ENCODE peak calls at places on chromosome 4, in four cellular contexts. One of them, this sample, is unnamed.

GRCh38 chr4:93187892-93188291 is 640.7 kb upstream of the ATOH1 start:
- DNase-seq in stimulated activated CD8-positive, alpha-beta memory T cell treated with anti-CD3 and anti-CD28 coated beads, Interleukin-12 subunit alpha, Interleukin-12 subunit beta, amount 100 ng/mL, for 4 hours: no peak
- DNase-seq in T-helper 9 cell: no peak
- DNase-seq in prostate gland: no peak
- DNase-seq in this sample: no peak

GRCh38 chr4:102869569-102870227 is 906 bp downstream of the CISD2 start:
- DNase-seq in stimulated activated CD8-positive, alpha-beta memory T cell treated with anti-CD3 and anti-CD28 coated beads, Interleukin-12 subunit alpha, Interleukin-12 subunit beta, amount 100 ng/mL, for 4 hours: no peak
- DNase-seq in T-helper 9 cell: no peak
- DNase-seq in prostate gland: no peak
- DNase-seq in this sample: no peak

GRCh38 chr4:152352645-152353116 is 183.2 kb downstream of the FBXW7 start:
- DNase-seq in stimulated activated CD8-positive, alpha-beta memory T cell treated with anti-CD3 and anti-CD28 coated beads, Interleukin-12 subunit alpha, Interleukin-12 subunit beta, amount 100 ng/mL, for 4 hours: no peak
- DNase-seq in T-helper 9 cell: no peak
- DNase-seq in prostate gland: peak; percentile 72
- DNase-seq in this sample: no peak

GRCh38 chr4:93132631-93133030 is 695.9 kb upstream of the ATOH1 start:
- DNase-seq in stimulated activated CD8-positive, alpha-beta memory T cell treated with anti-CD3 and anti-CD28 coated beads, Interleukin-12 subunit alpha, Interleukin-12 subunit beta, amount 100 ng/mL, for 4 hours: no peak
- DNase-seq in T-helper 9 cell: no peak
- DNase-seq in prostate gland: no peak
- DNase-seq in this sample: no peak

GRCh38 chr4:181952478-181952877 is 290.7 kb upstream of the TENM3 start:
- DNase-seq in stimulated activated CD8-positive, alpha-beta memory T cell treated with anti-CD3 and anti-CD28 coated beads, Interleukin-12 subunit alpha, Interleukin-12 subunit beta, amount 100 ng/mL, for 4 hours: no peak
- DNase-seq in T-helper 9 cell: no peak
- DNase-seq in prostate gland: peak; percentile 54
- DNase-seq in this sample: no peak

GRCh38 chr4:182758288-182758687 is 158.9 kb downstream of the DCTD start:
- DNase-seq in stimulated activated CD8-positive, alpha-beta memory T cell treated with anti-CD3 and anti-CD28 coated beads, Interleukin-12 subunit alpha, Interleukin-12 subunit beta, amount 100 ng/mL, for 4 hours: no peak
- DNase-seq in T-helper 9 cell: no peak
- DNase-seq in prostate gland: no peak
- DNase-seq in this sample: no peak

GRCh38 chr4:156635046-156635445 is 336.6 kb downstream of the PDGFC start:
- DNase-seq in stimulated activated CD8-positive, alpha-beta memory T cell treated with anti-CD3 and anti-CD28 coated beads, Interleukin-12 subunit alpha, Interleukin-12 subunit beta, amount 100 ng/mL, for 4 hours: no peak
- DNase-seq in T-helper 9 cell: no peak
- DNase-seq in prostate gland: no peak
- DNase-seq in this sample: no peak

GRCh38 chr4:46886711-46887110 is 22.3 kb downstream of the COX7B2 start:
- DNase-seq in stimulated activated CD8-positive, alpha-beta memory T cell treated with anti-CD3 and anti-CD28 coated beads, Interleukin-12 subunit alpha, Interleukin-12 subunit beta, amount 100 ng/mL, for 4 hours: no peak
- DNase-seq in T-helper 9 cell: no peak
- DNase-seq in prostate gland: no peak
- DNase-seq in this sample: no peak

GRCh38 chr4:82779032-82779431 is 19.6 kb downstream of the SCD5 start:
- DNase-seq in stimulated activated CD8-positive, alpha-beta memory T cell treated with anti-CD3 and anti-CD28 coated beads, Interleukin-12 subunit alpha, Interleukin-12 subunit beta, amount 100 ng/mL, for 4 hours: no peak
- DNase-seq in T-helper 9 cell: no peak
- DNase-seq in prostate gland: no peak
- DNase-seq in this sample: no peak

GRCh38 chr4:74953647-74954046 is 20.7 kb downstream of the PARM1 start:
- DNase-seq in stimulated activated CD8-positive, alpha-beta memory T cell treated with anti-CD3 and anti-CD28 coated beads, Interleukin-12 subunit alpha, Interleukin-12 subunit beta, amount 100 ng/mL, for 4 hours: no peak
- DNase-seq in T-helper 9 cell: no peak
- DNase-seq in prostate gland: no peak
- DNase-seq in this sample: no peak

GRCh38 chr4:87659247-87659931 is 9.3 kb downstream of the DMP1 start:
- DNase-seq in stimulated activated CD8-positive, alpha-beta memory T cell treated with anti-CD3 and anti-CD28 coated beads, Interleukin-12 subunit alpha, Interleukin-12 subunit beta, amount 100 ng/mL, for 4 hours: no peak
- DNase-seq in T-helper 9 cell: no peak
- DNase-seq in prostate gland: peak; percentile 19
- DNase-seq in this sample: no peak

GRCh38 chr4:108172231-108172779 is 3.6 kb upstream of the LEF1 start:
- DNase-seq in stimulated activated CD8-positive, alpha-beta memory T cell treated with anti-CD3 and anti-CD28 coated beads, Interleukin-12 subunit alpha, Interleukin-12 subunit beta, amount 100 ng/mL, for 4 hours: no peak
- DNase-seq in T-helper 9 cell: peak; percentile 12
- DNase-seq in prostate gland: no peak
- DNase-seq in this sample: no peak

GRCh38 chr4:130563185-130563890 is 1467.4 kb downstream of the C4orf33 start:
- DNase-seq in stimulated activated CD8-positive, alpha-beta memory T cell treated with anti-CD3 and anti-CD28 coated beads, Interleukin-12 subunit alpha, Interleukin-12 subunit beta, amount 100 ng/mL, for 4 hours: no peak
- DNase-seq in T-helper 9 cell: no peak
- DNase-seq in prostate gland: no peak
- DNase-seq in this sample: no peak

GRCh38 chr4:8940792-8941491 is 69.3 kb upstream of the HMX1 start:
- DNase-seq in stimulated activated CD8-positive, alpha-beta memory T cell treated with anti-CD3 and anti-CD28 coated beads, Interleukin-12 subunit alpha, Interleukin-12 subunit beta, amount 100 ng/mL, for 4 hours: no peak
- DNase-seq in T-helper 9 cell: no peak
- DNase-seq in prostate gland: no peak
- DNase-seq in this sample: no peak